ENCODE peak calls at places on chromosomes 16 and 17, in seven cellular contexts. W, C, P, F, J, Z and Y are unnamed samples.

GRCh38 chr16:84553873-84554399 is 49.5 kb upstream of the MEAK7 start:
- DNase-seq in W (peak; percentile 13), C (no peak), P (no peak), F (no peak), J (no peak), Z (peak; percentile 45), Y (no peak)

GRCh38 chr16:23174622-23175021 is 7.9 kb upstream of the SCNN1G start:
- DNase-seq in W (no peak), C (no peak), P (peak; percentile 41), F (peak; percentile 65), J (no peak), Z (no peak), Y (no peak)

GRCh38 chr16:84379731-84380369 is 11.5 kb downstream of the ATP2C2 start:
- DNase-seq in W (no peak), C (no peak), P (no peak), F (no peak), J (no peak), Z (no peak), Y (no peak)

GRCh38 chr17:81354944-81355327 is 40.3 kb upstream of the BAHCC1 start:
- DNase-seq in W (no peak), C (no peak), P (no peak), F (no peak), J (no peak), Z (no peak), Y (no peak)

GRCh38 chr16:64412578-64413280 is 709.1 kb downstream of the CDH11 start:
- DNase-seq in W (no peak), C (no peak), P (peak; percentile 36), F (no peak), J (no peak), Z (no peak), Y (no peak)

GRCh38 chr17:802481-802880 is 20.3 kb downstream of the MRM3 start:
- DNase-seq in W (no peak), C (no peak), P (no peak), F (no peak), J (no peak), Z (no peak), Y (no peak)

GRCh38 chr17:1231456-1231855 is 38.8 kb upstream of the BHLHA9 start:
- DNase-seq in W (no peak), C (no peak), P (no peak), F (no peak), J (no peak), Z (no peak), Y (no peak)

GRCh38 chr17:55577011-55577586 is 65.8 kb upstream of the SMIM36 start:
- DNase-seq in W (no peak), C (no peak), P (no peak), F (no peak), J (no peak), Z (no peak), Y (no peak)

GRCh38 chr16:57384248-57385070 is 12.2 kb downstream of the CX3CL1 start:
- DNase-seq in W (no peak), C (no peak), P (no peak), F (no peak), J (no peak), Z (no peak), Y (no peak)

GRCh38 chr16:67767953-67768352 is 38.4 kb downstream of the RANBP10 start:
- DNase-seq in W (no peak), C (no peak), P (peak; percentile 69), F (no peak), J (no peak), Z (no peak), Y (no peak)

GRCh38 chr16:279531-279930 is 860 bp upstream of the ARHGDIG start:
- DNase-seq in W (no peak), C (no peak), P (no peak), F (no peak), J (no peak), Z (no peak), Y (no peak)

GRCh38 chr17:81346908-81347349 is 48.3 kb upstream of the BAHCC1 start:
- DNase-seq in W (no peak), C (no peak), P (no peak), F (no peak), J (no peak), Z (no peak), Y (no peak)

GRCh38 chr17:81340606-81341346 is 45.7 kb upstream of the SLC38A10 start:
- DNase-seq in W (no peak), C (no peak), P (no peak), F (no peak), J (no peak), Z (no peak), Y (no peak)

GRCh38 chr17:38324141-38324540 is 19.6 kb downstream of the GPR179 start:
- DNase-seq in W (no peak), C (no peak), P (no peak), F (no peak), J (no peak), Z (no peak), Y (no peak)

GRCh38 chr16:56279132-56279531 is 87.8 kb downstream of the GNAO1 start:
- DNase-seq in W (no peak), C (no peak), P (no peak), F (no peak), J (no peak), Z (peak; percentile 18), Y (no peak)

GRCh38 chr16:85883813-85884212 is 15.1 kb upstream of the IRF8 start:
- DNase-seq in W (no peak), C (no peak), P (no peak), F (no peak), J (no peak), Z (no peak), Y (no peak)

GRCh38 chr17:62030264-62030663 is 34.8 kb downstream of the MED13 start:
- DNase-seq in W (no peak), C (no peak), P (no peak), F (no peak), J (no peak), Z (no peak), Y (no peak)

GRCh38 chr17:14307560-14308024 is 6.7 kb downstream of the HS3ST3B1 start:
- DNase-seq in W (no peak), C (no peak), P (peak; percentile 60), F (no peak), J (no peak), Z (no peak), Y (no peak)

GRCh38 chr16:67013823-67014640 is 14.9 kb upstream of the CBFB start:
- DNase-seq in W (peak; percentile 30), C (peak; percentile 64), P (peak; percentile 44), F (peak; percentile 78), J (peak; percentile 13), Z (peak; percentile 58), Y (peak; percentile 58)